ENCODE peak calls at places on chromosomes 3 and 15, in eight cellular contexts. One of them, this sample, is unnamed.

GRCh38 chr3:188575501-188575900 is 421.5 kb downstream of the LPP start:
- DNase-seq in T-helper 1 cell: no peak
- DNase-seq in body of pancreas: no peak
- DNase-seq in iris pigment epithelial cell: no peak
- DNase-seq in nucleus accumbens: no peak
- DNase-seq in H4: no peak
- DNase-seq in CD8-positive, alpha-beta T cell: no peak
- DNase-seq in stimulated activated CD4-positive, alpha-beta T cell treated with anti-CD3 and anti-CD28 coated beads, Interleukin-15, amount 100 ng/mL, for 24 hours: no peak
- DNase-seq in this sample: no peak

GRCh38 chr15:71362987-71363968 is 248.0 kb downstream of the THSD4 start:
- DNase-seq in T-helper 1 cell: no peak
- DNase-seq in body of pancreas: no peak
- DNase-seq in iris pigment epithelial cell: no peak
- DNase-seq in nucleus accumbens: no peak
- DNase-seq in H4: no peak
- DNase-seq in CD8-positive, alpha-beta T cell: no peak
- DNase-seq in stimulated activated CD4-positive, alpha-beta T cell treated with anti-CD3 and anti-CD28 coated beads, Interleukin-15, amount 100 ng/mL, for 24 hours: no peak
- DNase-seq in this sample: no peak

GRCh38 chr3:123198352-123198751 is 3.4 kb upstream of the SEC22A start:
- DNase-seq in T-helper 1 cell: no peak
- DNase-seq in body of pancreas: no peak
- DNase-seq in iris pigment epithelial cell: no peak
- DNase-seq in nucleus accumbens: no peak
- DNase-seq in H4: no peak
- DNase-seq in CD8-positive, alpha-beta T cell: no peak
- DNase-seq in stimulated activated CD4-positive, alpha-beta T cell treated with anti-CD3 and anti-CD28 coated beads, Interleukin-15, amount 100 ng/mL, for 24 hours: no peak
- DNase-seq in this sample: no peak

GRCh38 chr3:130760922-130761321 is 14.3 kb upstream of the PIK3R4 start:
- DNase-seq in T-helper 1 cell: no peak
- DNase-seq in body of pancreas: no peak
- DNase-seq in iris pigment epithelial cell: no peak
- DNase-seq in nucleus accumbens: no peak
- DNase-seq in H4: no peak
- DNase-seq in CD8-positive, alpha-beta T cell: no peak
- DNase-seq in stimulated activated CD4-positive, alpha-beta T cell treated with anti-CD3 and anti-CD28 coated beads, Interleukin-15, amount 100 ng/mL, for 24 hours: no peak
- DNase-seq in this sample: no peak

GRCh38 chr15:98296653-98297052 is 336.1 kb downstream of the ARRDC4 start:
- DNase-seq in T-helper 1 cell: no peak
- DNase-seq in body of pancreas: no peak
- DNase-seq in iris pigment epithelial cell: no peak
- DNase-seq in nucleus accumbens: no peak
- DNase-seq in H4: no peak
- DNase-seq in CD8-positive, alpha-beta T cell: no peak
- DNase-seq in stimulated activated CD4-positive, alpha-beta T cell treated with anti-CD3 and anti-CD28 coated beads, Interleukin-15, amount 100 ng/mL, for 24 hours: no peak
- DNase-seq in this sample: no peak

GRCh38 chr15:78841307-78841706 is 30.0 kb upstream of the ADAMTS7 start:
- DNase-seq in T-helper 1 cell: no peak
- DNase-seq in body of pancreas: no peak
- DNase-seq in iris pigment epithelial cell: no peak
- DNase-seq in nucleus accumbens: no peak
- DNase-seq in H4: no peak
- DNase-seq in CD8-positive, alpha-beta T cell: no peak
- DNase-seq in stimulated activated CD4-positive, alpha-beta T cell treated with anti-CD3 and anti-CD28 coated beads, Interleukin-15, amount 100 ng/mL, for 24 hours: no peak
- DNase-seq in this sample: no peak

GRCh38 chr3:135141092-135141491 is 346.0 kb downstream of the EPHB1 start:
- DNase-seq in T-helper 1 cell: no peak
- DNase-seq in body of pancreas: no peak
- DNase-seq in iris pigment epithelial cell: no peak
- DNase-seq in nucleus accumbens: no peak
- DNase-seq in H4: no peak
- DNase-seq in CD8-positive, alpha-beta T cell: no peak
- DNase-seq in stimulated activated CD4-positive, alpha-beta T cell treated with anti-CD3 and anti-CD28 coated beads, Interleukin-15, amount 100 ng/mL, for 24 hours: no peak
- DNase-seq in this sample: no peak

GRCh38 chr15:38440353-38441129 is 13.4 kb upstream of the FAM98B start:
- DNase-seq in T-helper 1 cell: peak; percentile 32
- DNase-seq in body of pancreas: peak; percentile 45
- DNase-seq in iris pigment epithelial cell: peak; percentile 61
- DNase-seq in nucleus accumbens: no peak
- DNase-seq in H4: peak; percentile 71
- DNase-seq in CD8-positive, alpha-beta T cell: peak; percentile 55
- DNase-seq in stimulated activated CD4-positive, alpha-beta T cell treated with anti-CD3 and anti-CD28 coated beads, Interleukin-15, amount 100 ng/mL, for 24 hours: peak; percentile 49
- DNase-seq in this sample: peak; percentile 33

GRCh38 chr3:62095756-62096155 is 277.6 kb downstream of the FEZF2 start:
- DNase-seq in T-helper 1 cell: no peak
- DNase-seq in body of pancreas: no peak
- DNase-seq in iris pigment epithelial cell: peak; percentile 6
- DNase-seq in nucleus accumbens: no peak
- DNase-seq in H4: no peak
- DNase-seq in CD8-positive, alpha-beta T cell: no peak
- DNase-seq in stimulated activated CD4-positive, alpha-beta T cell treated with anti-CD3 and anti-CD28 coated beads, Interleukin-15, amount 100 ng/mL, for 24 hours: no peak
- DNase-seq in this sample: no peak

GRCh38 chr3:119601154-119601553 is 3.5 kb downstream of the PLA1A start:
- DNase-seq in T-helper 1 cell: no peak
- DNase-seq in body of pancreas: no peak
- DNase-seq in iris pigment epithelial cell: no peak
- DNase-seq in nucleus accumbens: no peak
- DNase-seq in H4: no peak
- DNase-seq in CD8-positive, alpha-beta T cell: no peak
- DNase-seq in stimulated activated CD4-positive, alpha-beta T cell treated with anti-CD3 and anti-CD28 coated beads, Interleukin-15, amount 100 ng/mL, for 24 hours: peak; percentile 22
- DNase-seq in this sample: no peak

GRCh38 chr3:11544413-11545181 is 99.1 kb downstream of the VGLL4 start:
- DNase-seq in T-helper 1 cell: no peak
- DNase-seq in body of pancreas: no peak
- DNase-seq in iris pigment epithelial cell: no peak
- DNase-seq in nucleus accumbens: no peak
- DNase-seq in H4: peak; percentile 31
- DNase-seq in CD8-positive, alpha-beta T cell: no peak
- DNase-seq in stimulated activated CD4-positive, alpha-beta T cell treated with anti-CD3 and anti-CD28 coated beads, Interleukin-15, amount 100 ng/mL, for 24 hours: no peak
- DNase-seq in this sample: no peak

GRCh38 chr3:14876942-14877341 is 58.2 kb downstream of the FGD5 start:
- DNase-seq in T-helper 1 cell: no peak
- DNase-seq in body of pancreas: peak; percentile 26
- DNase-seq in iris pigment epithelial cell: peak; percentile 18
- DNase-seq in nucleus accumbens: no peak
- DNase-seq in H4: peak; percentile 60
- DNase-seq in CD8-positive, alpha-beta T cell: no peak
- DNase-seq in stimulated activated CD4-positive, alpha-beta T cell treated with anti-CD3 and anti-CD28 coated beads, Interleukin-15, amount 100 ng/mL, for 24 hours: no peak
- DNase-seq in this sample: peak; percentile 87

GRCh38 chr3:82085356-82085755 is 323.9 kb upstream of the GBE1 start:
- DNase-seq in T-helper 1 cell: no peak
- DNase-seq in body of pancreas: no peak
- DNase-seq in iris pigment epithelial cell: no peak
- DNase-seq in nucleus accumbens: no peak
- DNase-seq in H4: no peak
- DNase-seq in CD8-positive, alpha-beta T cell: no peak
- DNase-seq in stimulated activated CD4-positive, alpha-beta T cell treated with anti-CD3 and anti-CD28 coated beads, Interleukin-15, amount 100 ng/mL, for 24 hours: no peak
- DNase-seq in this sample: no peak

GRCh38 chr15:39273805-39274411 is 307.0 kb upstream of the THBS1 start:
- DNase-seq in T-helper 1 cell: no peak
- DNase-seq in body of pancreas: peak; percentile 88
- DNase-seq in iris pigment epithelial cell: no peak
- DNase-seq in nucleus accumbens: no peak
- DNase-seq in H4: peak; percentile 82
- DNase-seq in CD8-positive, alpha-beta T cell: no peak
- DNase-seq in stimulated activated CD4-positive, alpha-beta T cell treated with anti-CD3 and anti-CD28 coated beads, Interleukin-15, amount 100 ng/mL, for 24 hours: no peak
- DNase-seq in this sample: peak; percentile 41

GRCh38 chr15:93235926-93236781 is 147.1 kb upstream of the RGMA start:
- DNase-seq in T-helper 1 cell: no peak
- DNase-seq in body of pancreas: no peak
- DNase-seq in iris pigment epithelial cell: no peak
- DNase-seq in nucleus accumbens: no peak
- DNase-seq in H4: no peak
- DNase-seq in CD8-positive, alpha-beta T cell: no peak
- DNase-seq in stimulated activated CD4-positive, alpha-beta T cell treated with anti-CD3 and anti-CD28 coated beads, Interleukin-15, amount 100 ng/mL, for 24 hours: peak; percentile 6
- DNase-seq in this sample: no peak